ENCODE peak calls at places on chromosome 19, in seven cellular contexts. G is neuronal stem cell, Q is H1, U is H9, Y is trophoblast cell, W is mesendoderm, X is mesenchymal stem cell. O is an unnamed sample.

GRCh38 chr19:11242864-11243797 is 3.7 kb downstream of the ANGPTL8 start:
- DNase-seq in G (peak), Q (peak), U (peak), Y (peak), W (peak), X (peak), O (peak)

GRCh38 chr19:54804101-54804500 is 691 bp downstream of the KIR2DL4 start:
- DNase-seq in G (no peak), Q (no peak), U (no peak), Y (no peak), W (no peak), X (no peak), O (no peak)

GRCh38 chr19:42412223-42412622 is 15.0 kb downstream of the LIPE start:
- DNase-seq in G (no peak), Q (no peak), U (no peak), Y (no peak), W (peak), X (no peak), O (no peak)

GRCh38 chr19:55484571-55485438 is at the start of gene NAT14:
- DNase-seq in G (peak), Q (peak), U (peak), Y (peak), W (peak), X (peak), O (peak)

GRCh38 chr19:53870485-53870844 is 2.8 kb downstream of the MYADM start:
- DNase-seq in G (no peak), Q (no peak), U (no peak), Y (no peak), W (peak), X (peak), O (no peak)

GRCh38 chr19:17777840-17778620 is 16.9 kb upstream of the B3GNT3 start:
- DNase-seq in G (peak), Q (peak), U (peak), Y (no peak), W (peak), X (peak), O (peak)

GRCh38 chr19:42095814-42096230 is 19.9 kb downstream of the ZNF574 start:
- DNase-seq in G (peak), Q (peak), U (peak), Y (no peak), W (peak), X (no peak), O (no peak)

GRCh38 chr19:8610041-8610927 is at the start of gene ADAMTS10:
- DNase-seq in G (no peak), Q (peak), U (peak), Y (no peak), W (peak), X (no peak), O (peak)

GRCh38 chr19:43705729-43706128 is 10.1 kb upstream of the IRGC start:
- DNase-seq in G (no peak), Q (no peak), U (no peak), Y (no peak), W (no peak), X (no peak), O (no peak)

GRCh38 chr19:53553865-53554791 is 16.2 kb downstream of the ZNF331 start:
- DNase-seq in G (no peak), Q (peak), U (no peak), Y (peak), W (no peak), X (no peak), O (peak)

GRCh38 chr19:42220751-42221097 is 612 bp downstream of the ZNF526 start:
- DNase-seq in G (no peak), Q (no peak), U (no peak), Y (no peak), W (no peak), X (no peak), O (no peak)

GRCh38 chr19:24060687-24061356 is 26.2 kb upstream of the ZNF254 start:
- DNase-seq in G (no peak), Q (no peak), U (no peak), Y (peak), W (no peak), X (no peak), O (peak)

GRCh38 chr19:43638991-43639494 is 607 bp downstream of the CADM4 start:
- DNase-seq in G (no peak), Q (no peak), U (no peak), Y (no peak), W (no peak), X (no peak), O (no peak)

GRCh38 chr19:38035515-38036495 is 128.8 kb downstream of the SIPA1L3 start:
- DNase-seq in G (no peak), Q (no peak), U (no peak), Y (no peak), W (no peak), X (peak), O (peak)

GRCh38 chr19:45953676-45954075 is 20.0 kb downstream of the NOVA2 start:
- DNase-seq in G (no peak), Q (no peak), U (no peak), Y (no peak), W (no peak), X (no peak), O (no peak)

GRCh38 chr19:46766569-46767317 is 20.5 kb upstream of the STRN4 start:
- DNase-seq in G (no peak), Q (peak), U (peak), Y (no peak), W (peak), X (no peak), O (no peak)

GRCh38 chr19:27793128-27793643 is 1419.8 kb downstream of the UQCRFS1 start:
- DNase-seq in G (peak), Q (peak), U (peak), Y (no peak), W (peak), X (peak), O (peak)

GRCh38 chr19:532578-533484 is 1.3 kb downstream of the CDC34 start:
- DNase-seq in G (no peak), Q (peak), U (peak), Y (peak), W (peak), X (peak), O (peak)

GRCh38 chr19:17327654-17328516 is 6.8 kb downstream of the ANO8 start:
- DNase-seq in G (peak), Q (peak), U (peak), Y (peak), W (peak), X (peak), O (no peak)

GRCh38 chr19:19544257-19545127 is 6.4 kb downstream of the CILP2 start:
- DNase-seq in G (no peak), Q (no peak), U (peak), Y (no peak), W (no peak), X (no peak), O (no peak)

GRCh38 chr19:35543280-35544109 is 1.9 kb upstream of the TMEM147 start:
- DNase-seq in G (no peak), Q (no peak), U (no peak), Y (no peak), W (no peak), X (no peak), O (no peak)

GRCh38 chr19:48554385-48555091 is 2.6 kb downstream of the SULT2B1 start:
- DNase-seq in G (peak), Q (peak), U (peak), Y (peak), W (peak), X (no peak), O (no peak)

GRCh38 chr19:18304194-18304495 is 18.7 kb downstream of the LSM4 start:
- DNase-seq in G (no peak), Q (no peak), U (no peak), Y (no peak), W (no peak), X (no peak), O (no peak)

GRCh38 chr19:15643387-15643786 is 2.7 kb downstream of the CYP4F3 start:
- DNase-seq in G (no peak), Q (no peak), U (no peak), Y (no peak), W (no peak), X (no peak), O (no peak)
- H2BK5ac ChIP-seq in G (no peak), Q (no peak), U (no peak), Y (no peak), W (no peak), X (no peak), O (no peak)

DNA sequence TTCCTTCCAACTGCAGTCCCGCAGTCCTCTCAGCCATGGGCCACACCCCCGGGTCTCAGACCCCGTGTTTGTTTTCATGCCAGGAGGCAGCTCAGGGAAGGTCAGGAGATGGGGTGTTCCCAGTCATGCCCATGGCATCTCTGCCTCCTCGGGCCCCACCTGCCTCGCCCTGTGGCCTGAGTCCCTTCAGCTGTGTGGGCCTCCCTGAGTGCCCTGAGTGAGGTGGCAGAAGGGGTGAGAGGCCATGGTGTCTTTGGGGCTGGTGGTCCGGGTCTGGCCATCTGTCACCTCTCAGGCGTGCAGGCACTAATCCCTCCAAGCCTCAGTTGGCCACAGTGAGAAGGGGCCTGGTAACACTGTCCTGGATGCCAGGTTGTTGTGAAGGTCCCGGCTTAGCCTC is 10.9 kb upstream of the KDM4B start:
- DNase-seq in G (no peak), Q (no peak), U (no peak), Y (no peak), W (no peak), X (no peak), O (no peak)
- H2BK5ac ChIP-seq in G (no peak), Q (no peak), U (no peak), Y (no peak), W (no peak), X (no peak), O (no peak)

GRCh38 chr19:7251502-7251901 is 42.7 kb downstream of the INSR start:
- DNase-seq in G (no peak), Q (no peak), U (no peak), Y (no peak), W (no peak), X (no peak), O (no peak)

GRCh38 chr19:7252364-7252763 is 41.9 kb downstream of the INSR start:
- DNase-seq in G (no peak), Q (no peak), U (no peak), Y (no peak), W (no peak), X (no peak), O (no peak)

GRCh38 chr19:7247160-7247559 is 47.1 kb downstream of the INSR start:
- DNase-seq in G (no peak), Q (no peak), U (no peak), Y (no peak), W (no peak), X (no peak), O (no peak)

GRCh38 chr19:7250951-7251350 is 43.3 kb downstream of the INSR start:
- DNase-seq in G (no peak), Q (no peak), U (no peak), Y (no peak), W (no peak), X (no peak), O (no peak)

DNA sequence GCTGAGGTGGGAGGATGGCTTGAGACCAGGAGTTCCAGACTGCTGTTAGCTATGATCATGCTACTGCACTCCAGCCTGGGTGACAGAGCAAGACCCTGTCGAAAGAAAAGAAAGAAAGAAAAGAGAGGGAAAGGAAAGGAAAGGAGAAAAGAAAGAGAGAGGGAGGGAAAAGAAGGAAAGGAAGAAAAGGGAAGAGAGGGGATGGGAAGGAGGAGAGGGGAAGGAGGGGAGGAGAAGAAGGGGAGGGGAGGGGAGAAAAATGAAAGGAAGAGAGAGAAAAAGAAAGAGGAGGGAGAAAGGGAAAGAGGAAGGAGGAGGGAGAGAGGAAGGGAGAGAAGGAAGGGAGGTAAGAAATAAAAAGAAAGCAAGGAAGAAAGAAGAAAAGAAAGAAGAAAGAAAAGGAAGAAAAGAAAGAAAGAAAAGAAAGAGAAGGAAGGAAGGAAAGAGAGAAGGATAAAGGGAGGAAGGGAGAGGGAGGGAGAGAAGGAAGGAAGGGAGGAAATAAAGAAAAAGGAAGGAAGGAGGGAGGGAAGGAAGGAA is 44.1 kb downstream of the INSR start:
- DNase-seq in G (no peak), Q (no peak), U (no peak), Y (no peak), W (no peak), X (no peak), O (no peak)
- H2BK5ac ChIP-seq in G (no peak), Q (no peak), U (no peak), Y (no peak), W (no peak), X (no peak), O (no peak)

DNA sequence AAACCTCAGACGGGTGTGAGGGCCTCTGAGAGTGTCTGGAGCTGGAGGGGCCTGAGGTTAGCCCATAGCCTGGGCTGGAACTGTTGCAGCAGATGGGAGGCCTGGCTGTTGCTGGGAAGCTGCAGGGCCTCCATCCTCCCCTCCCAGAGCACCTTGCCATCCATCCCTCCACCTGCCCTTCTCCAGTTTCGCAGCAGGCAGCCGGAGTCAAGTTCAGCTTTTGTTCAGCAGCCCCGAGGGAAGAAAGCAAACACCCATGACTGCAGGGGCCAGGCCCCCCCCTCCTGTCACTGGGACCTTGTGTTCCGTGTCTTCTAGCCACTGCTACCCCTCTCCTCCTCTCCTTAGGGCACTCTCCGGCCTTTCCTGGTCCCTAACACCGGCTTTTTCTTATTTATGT is 8.6 kb downstream of the ANKRD24 start:
- DNase-seq in G (no peak), Q (no peak), U (no peak), Y (no peak), W (no peak), X (no peak), O (no peak)
- H2BK5ac ChIP-seq in G (no peak), Q (no peak), U (no peak), Y (no peak), W (no peak), X (no peak), O (no peak)

DNA sequence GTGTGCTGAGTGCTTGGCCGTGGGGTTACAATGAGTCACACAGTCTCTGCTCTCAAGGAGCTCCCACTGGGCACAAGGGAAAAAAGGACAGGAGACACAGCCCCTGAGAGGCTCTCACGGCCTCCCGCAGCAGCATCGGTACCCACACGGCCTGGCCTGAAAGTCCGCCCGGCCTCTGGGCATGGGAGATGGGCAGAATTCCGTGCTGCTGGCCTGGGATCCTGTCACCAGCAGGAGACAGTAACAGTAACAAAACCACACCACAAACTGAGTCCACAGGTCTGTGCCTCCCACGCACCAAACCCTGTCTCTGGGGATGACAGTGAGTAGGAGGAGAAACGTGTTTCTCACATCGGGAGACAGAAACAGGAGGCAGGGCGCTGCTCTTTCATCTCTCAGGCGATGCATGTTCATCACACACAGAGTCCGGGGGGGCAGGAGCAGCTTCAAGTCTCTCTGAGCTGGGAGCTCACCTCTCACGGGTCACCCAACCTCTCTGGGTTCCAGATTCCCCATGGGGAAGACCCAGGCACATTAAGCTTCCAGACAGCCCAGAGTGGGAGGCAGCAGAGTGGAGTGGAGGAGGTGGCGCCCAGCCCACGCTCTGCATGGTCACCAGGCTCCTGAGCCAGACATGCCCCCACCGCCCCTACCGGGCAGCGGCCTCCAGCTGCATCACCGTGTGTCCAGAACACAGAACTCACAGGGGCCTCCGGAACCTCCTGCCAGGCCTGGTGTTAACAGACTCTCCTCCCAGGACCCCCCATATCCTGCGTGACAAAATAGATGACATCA is 124.7 kb upstream of the VSTM2B start:
- DNase-seq in G (no peak), Q (no peak), U (no peak), Y (no peak), W (no peak), X (no peak), O (no peak)
- H2BK5ac ChIP-seq in G (peak), Q (no peak), U (no peak), Y (no peak), W (no peak), X (no peak), O (no peak)

GRCh38 chr19:34218818-34219164 is 35.6 kb upstream of the GARRE1 start:
- DNase-seq in G (no peak), Q (no peak), U (no peak), Y (no peak), W (no peak), X (no peak), O (no peak)
- H2BK5ac ChIP-seq in G (no peak), Q (no peak), U (no peak), Y (no peak), W (no peak), X (no peak), O (no peak)

GRCh38 chr19:58334691-58335249 is 8.0 kb downstream of the ZSCAN22 start:
- DNase-seq in G (no peak), Q (no peak), U (no peak), Y (no peak), W (no peak), X (no peak), O (no peak)
- H2BK5ac ChIP-seq in G (no peak), Q (no peak), U (no peak), Y (no peak), W (no peak), X (no peak), O (no peak)

DNA sequence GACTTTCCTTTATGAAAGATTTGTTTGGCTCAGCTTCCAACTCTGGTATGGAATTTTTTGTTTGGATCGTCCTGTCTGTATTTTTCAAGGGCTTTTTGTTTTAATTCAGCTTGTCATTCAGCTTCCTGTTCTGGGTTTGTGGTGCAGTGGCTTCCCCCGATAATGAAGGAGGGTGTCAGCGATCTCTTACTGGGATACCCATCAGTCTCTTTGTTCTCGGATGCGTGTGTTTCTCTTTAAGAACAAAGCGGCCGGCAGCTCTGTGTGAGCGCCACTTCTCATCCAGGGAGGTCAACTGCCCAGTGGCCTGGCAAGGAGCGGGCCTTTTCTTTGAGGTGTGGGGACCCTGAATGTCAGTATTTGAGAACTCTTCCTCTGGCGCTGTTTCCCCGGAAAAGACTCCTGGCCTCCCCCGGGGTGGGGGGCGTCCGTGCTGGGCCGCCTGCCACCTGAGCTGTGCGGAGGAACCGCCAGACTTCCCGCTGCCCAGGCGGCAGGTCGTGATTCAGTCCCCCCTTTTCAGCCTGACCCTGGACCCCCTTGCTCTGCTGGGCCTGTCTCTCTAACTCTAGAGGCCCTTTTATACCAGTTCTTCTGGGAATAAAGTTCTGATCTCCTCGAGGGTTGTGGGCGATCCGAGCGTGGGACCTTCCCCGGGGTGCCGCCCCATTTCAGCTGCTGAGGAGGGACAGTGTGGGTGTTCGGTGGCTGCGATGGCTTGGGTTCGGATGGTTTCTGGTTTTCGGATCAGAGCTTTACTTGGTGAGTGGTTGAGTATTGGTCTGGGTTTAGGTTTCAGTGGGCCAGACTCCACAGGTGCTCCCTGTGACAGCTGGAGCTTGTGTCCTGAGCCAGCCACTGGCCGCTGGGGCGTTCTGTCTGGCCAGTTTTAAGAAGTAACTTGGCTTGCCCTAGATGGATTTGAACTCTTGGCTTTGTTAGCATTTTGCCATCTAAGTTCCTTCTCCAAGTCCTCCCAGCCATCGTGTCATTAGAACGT is 3.4 kb downstream of the SF3A2 start:
- DNase-seq in G (peak), Q (no peak), U (no peak), Y (no peak), W (peak), X (no peak), O (peak)
- H2BK5ac ChIP-seq in G (peak), Q (peak), U (no peak), Y (no peak), W (no peak), X (peak), O (peak)

GRCh38 chr19:13890136-13890535 is 13.2 kb downstream of the NANOS3 start:
- DNase-seq in G (no peak), Q (no peak), U (no peak), Y (no peak), W (no peak), X (no peak), O (no peak)
- H2BK5ac ChIP-seq in G (peak), Q (no peak), U (no peak), Y (no peak), W (no peak), X (no peak), O (no peak)

GRCh38 chr19:33150852-33151518 is 19.1 kb downstream of the WDR88 start:
- DNase-seq in G (no peak), Q (no peak), U (no peak), Y (peak), W (no peak), X (no peak), O (no peak)
- H2BK5ac ChIP-seq in G (no peak), Q (no peak), U (no peak), Y (no peak), W (no peak), X (no peak), O (no peak)

O was measured in IMR-90.